ENCODE peak calls at places on chromosome 1, in seven cellular contexts. M, F, J, I, E, L and V are unnamed samples.

GRCh38 chr1:230350208-230350921 is 75.8 kb downstream of the PGBD5 start:
- DNase-seq in M (peak; percentile 6), F (no peak), J (no peak), I (no peak), E (no peak), L (no peak), V (no peak)

GRCh38 chr1:198903203-198903602 is 264.4 kb downstream of the PTPRC start:
- DNase-seq in M (no peak), F (no peak), J (no peak), I (no peak), E (no peak), L (no peak), V (no peak)

GRCh38 chr1:201346337-201346939 is 31.0 kb downstream of the TNNT2 start:
- DNase-seq in M (peak; percentile 61), F (peak; percentile 63), J (peak; percentile 60), I (peak; percentile 80), E (no peak), L (peak; percentile 23), V (peak; percentile 61)

GRCh38 chr1:226964068-226964425 is 24.0 kb downstream of the COQ8A start:
- DNase-seq in M (no peak), F (no peak), J (no peak), I (no peak), E (no peak), L (no peak), V (no peak)

GRCh38 chr1:97192872-97193572 is 471.4 kb downstream of the PTBP2 start:
- DNase-seq in M (peak; percentile 99), F (peak; percentile 53), J (no peak), I (no peak), E (no peak), L (no peak), V (no peak)

GRCh38 chr1:17606826-17607440 is 67.4 kb downstream of the ARHGEF10L start:
- DNase-seq in M (peak; percentile 60), F (peak; percentile 61), J (peak; percentile 83), I (peak; percentile 94), E (no peak), L (peak; percentile 62), V (peak; percentile 88)

GRCh38 chr1:29136463-29136915 is 12.8 kb upstream of the TMEM200B start:
- DNase-seq in M (peak; percentile 58), F (no peak), J (peak; percentile 49), I (no peak), E (no peak), L (no peak), V (peak; percentile 37)

GRCh38 chr1:216640100-216640499 is 83.1 kb downstream of the ESRRG start:
- DNase-seq in M (no peak), F (no peak), J (no peak), I (no peak), E (no peak), L (no peak), V (no peak)

GRCh38 chr1:58784758-58785423 is 1.0 kb upstream of the JUN start:
- DNase-seq in M (peak; percentile 94), F (peak; percentile 84), J (peak; percentile 55), I (peak; percentile 72), E (no peak), L (peak; percentile 66), V (peak; percentile 70)

GRCh38 chr1:180271640-180272255 is 41.7 kb downstream of the LHX4 start:
- DNase-seq in M (no peak), F (no peak), J (no peak), I (no peak), E (no peak), L (no peak), V (no peak)

GRCh38 chr1:229027622-229028182 is 243.2 kb upstream of the RAB4A start:
- DNase-seq in M (peak; percentile 37), F (no peak), J (no peak), I (no peak), E (no peak), L (peak; percentile 86), V (no peak)

GRCh38 chr1:20430355-20431290 is 55.4 kb downstream of the CAMK2N1 start:
- DNase-seq in M (peak; percentile 18), F (peak; percentile 23), J (peak; percentile 80), I (peak; percentile 94), E (no peak), L (peak; percentile 24), V (peak; percentile 86)

GRCh38 chr1:99004270-99005141 is at the start of gene PLPPR5:
- DNase-seq in M (peak; percentile 19), F (no peak), J (no peak), I (peak; percentile 75), E (no peak), L (no peak), V (peak; percentile 86)

GRCh38 chr1:11364170-11364569 is 91.2 kb downstream of the UBIAD1 start:
- DNase-seq in M (no peak), F (no peak), J (peak; percentile 66), I (no peak), E (no peak), L (no peak), V (no peak)

GRCh38 chr1:38113080-38113743 is 66.6 kb upstream of the POU3F1 start:
- DNase-seq in M (no peak), F (no peak), J (no peak), I (no peak), E (no peak), L (no peak), V (no peak)

GRCh38 chr1:63323866-63324778 is 1.8 kb downstream of the FOXD3 start:
- DNase-seq in M (no peak), F (peak; percentile 5), J (no peak), I (peak; percentile 67), E (no peak), L (no peak), V (peak; percentile 59)

GRCh38 chr1:11515403-11516300 is 36.7 kb downstream of the DISP3 start:
- DNase-seq in M (no peak), F (no peak), J (no peak), I (no peak), E (no peak), L (no peak), V (no peak)

GRCh38 chr1:10824821-10825540 is 28.5 kb upstream of the CASZ1 start:
- DNase-seq in M (peak; percentile 77), F (peak; percentile 27), J (no peak), I (no peak), E (no peak), L (no peak), V (no peak)

GRCh38 chr1:33624991-33625870 is 152.8 kb downstream of the ZSCAN20 start:
- DNase-seq in M (no peak), F (no peak), J (peak; percentile 91), I (peak; percentile 92), E (no peak), L (peak; percentile 3), V (peak; percentile 38)

GRCh38 chr1:24964811-24965570 is 34.9 kb upstream of the RUNX3 start:
- DNase-seq in M (peak; percentile 50), F (no peak), J (no peak), I (no peak), E (peak; percentile 96), L (no peak), V (no peak)
- TF ChIP-seq USF2 in M (peak; percentile 62), F (no peak), J (peak; percentile 62), I (peak; percentile 32), E (peak; percentile 85), L (no peak), V (no peak)

GRCh38 chr1:27031235-27032118 is 18.8 kb upstream of the TENT5B start:
- DNase-seq in M (peak; percentile 67), F (no peak), J (peak; percentile 23), I (peak; percentile 80), E (no peak), L (no peak), V (peak; percentile 38)

GRCh38 chr1:27025718-27026117 is 13.1 kb upstream of the TENT5B start:
- DNase-seq in M (no peak), F (no peak), J (no peak), I (no peak), E (no peak), L (no peak), V (no peak)

GRCh38 chr1:27029517-27029916 is 16.9 kb upstream of the TENT5B start:
- DNase-seq in M (no peak), F (no peak), J (no peak), I (no peak), E (no peak), L (no peak), V (no peak)

GRCh38 chr1:27026621-27027574 is 14.2 kb upstream of the TENT5B start:
- DNase-seq in M (peak; percentile 69), F (no peak), J (peak; percentile 91), I (peak; percentile 83), E (no peak), L (no peak), V (no peak)

GRCh38 chr1:27027575-27028250 is 15.1 kb upstream of the TENT5B start:
- DNase-seq in M (no peak), F (no peak), J (no peak), I (no peak), E (no peak), L (peak; percentile 72), V (no peak)
- H3K27ac ChIP-seq in M (no peak overlapping the region), F (no peak overlapping the region), J (peak overlapping the region; percentile 74), I (peak overlapping the region; percentile 15), E (no peak overlapping the region), L (no peak overlapping the region), V (no peak overlapping the region)

GRCh38 chr1:203593143-203593542 is 33.5 kb upstream of the ATP2B4 start:
- DNase-seq in M (no peak), F (no peak), J (no peak), I (no peak), E (no peak), L (no peak), V (no peak)

GRCh38 chr1:203592728-203593127 is 33.9 kb upstream of the ATP2B4 start:
- DNase-seq in M (peak; percentile 54), F (no peak), J (no peak), I (no peak), E (no peak), L (no peak), V (no peak)

GRCh38 chr1:203592156-203592555 is 34.5 kb upstream of the ATP2B4 start:
- DNase-seq in M (peak; percentile 42), F (no peak), J (no peak), I (peak; percentile 71), E (no peak), L (peak; percentile 15), V (no peak)

GRCh38 chr1:203591626-203592025 is 35.0 kb upstream of the ATP2B4 start:
- DNase-seq in M (no peak), F (no peak), J (no peak), I (no peak), E (no peak), L (no peak), V (no peak)

DNA sequence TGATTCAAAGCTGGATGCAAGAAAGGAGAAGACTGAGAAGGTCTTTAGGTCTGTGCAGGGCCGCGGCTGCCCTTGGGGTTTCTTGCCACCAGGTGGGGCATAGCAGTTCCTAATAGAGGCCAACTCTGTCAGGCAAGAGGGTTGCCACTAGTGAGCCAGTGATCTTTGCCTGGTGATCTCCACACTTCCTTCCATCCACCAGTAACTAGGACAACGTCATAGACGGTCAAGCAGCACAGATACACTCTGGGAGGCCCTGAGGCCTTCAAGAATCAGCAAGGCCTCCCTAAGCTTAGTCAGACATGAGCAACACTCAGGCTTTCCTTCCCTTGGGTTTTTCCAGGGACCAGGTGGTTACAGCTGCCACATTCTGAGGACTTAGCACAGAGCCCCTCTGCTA is 32.9 kb upstream of the ATP2B4 start:
- DNase-seq in M (peak; percentile 72), F (peak; percentile 46), J (peak; percentile 43), I (peak; percentile 63), E (no peak), L (no peak), V (no peak)
- TF ChIP-seq USF2 in M (no peak), F (no peak), J (no peak), I (no peak), E (no peak), L (no peak), V (no peak)

DNA sequence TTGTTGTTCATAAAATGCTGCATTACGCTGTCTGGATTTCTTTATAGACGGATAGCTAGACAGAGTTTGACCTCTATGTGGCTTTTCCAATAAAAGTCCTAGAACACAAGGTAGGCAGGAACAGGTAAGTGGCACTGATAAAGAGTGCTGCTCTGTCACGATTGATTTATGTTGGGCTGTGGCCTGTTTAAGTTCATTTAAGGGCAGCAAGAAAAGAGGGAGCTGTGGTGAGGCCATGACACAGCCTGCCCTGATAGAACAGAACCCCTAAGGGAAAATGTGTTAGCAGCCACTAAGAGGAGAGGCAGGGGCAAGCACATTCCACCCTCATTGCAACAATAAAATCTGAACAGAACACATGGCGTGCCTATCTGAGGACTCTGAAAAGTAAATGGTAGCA is 36.8 kb upstream of the ATP1A1 start:
- DNase-seq in M (no peak), F (no peak), J (no peak), I (no peak), E (no peak), L (no peak), V (no peak)
- H3K27ac ChIP-seq in M (no peak overlapping the region), F (no peak overlapping the region), J (no peak overlapping the region), I (no peak overlapping the region), E (no peak overlapping the region), L (no peak overlapping the region), V (no peak overlapping the region)